ENCODE peak calls at places on chromosome 1, in eight cellular contexts. Y is HAP-1, C is GM19239, T is anterior cingulate cortex, W is HTR-8/SVneo, D is NCI-H226, O is T follicular helper cell, P is NCI-H146. L is an unnamed sample.

GRCh38 chr1:202084791-202085681 is 37.7 kb upstream of the GPR37L1 start:
- DNase-seq in P (peak; percentile 95), D (no peak), Y (peak; percentile 63), T (peak; percentile 32), C (no peak), W (no peak), O (no peak), L (no peak)

GRCh38 chr1:32870615-32871363 is at the start of gene FNDC5:
- DNase-seq in Y (peak; percentile 29), D (no peak), C (no peak), T (no peak), P (peak; percentile 31), W (no peak), O (no peak), L (no peak)

GRCh38 chr1:112744019-112744578 is 29.0 kb upstream of the PPM1J start:
- DNase-seq in C (no peak), T (no peak), O (no peak), D (no peak), P (no peak), W (no peak), Y (no peak), L (no peak)

GRCh38 chr1:21914880-21915640 is 22.1 kb downstream of the HSPG2 start:
- DNase-seq in O (no peak), Y (no peak), D (no peak), T (no peak), P (no peak), C (no peak), W (no peak), L (no peak)

GRCh38 chr1:162285149-162285561 is 91.5 kb downstream of the SPATA46 start:
- DNase-seq in P (peak; percentile 61), D (no peak), O (no peak), Y (no peak), T (no peak), W (no peak), C (no peak), L (no peak)

GRCh38 chr1:169238506-169238905 is 129.1 kb downstream of the NME7 start:
- DNase-seq in O (no peak), D (no peak), C (no peak), T (no peak), P (no peak), W (no peak), Y (no peak), L (no peak)

GRCh38 chr1:11157394-11157793 is 31.8 kb upstream of the ANGPTL7 start:
- DNase-seq in O (no peak), D (no peak), P (no peak), Y (no peak), W (no peak), C (no peak), T (no peak), L (no peak)

GRCh38 chr1:15155760-15156743 is 2.5 kb downstream of the TMEM51 start:
- DNase-seq in D (no peak), T (no peak), O (no peak), P (no peak), W (no peak), C (no peak), Y (no peak), L (no peak)

GRCh38 chr1:109252167-109252892 is 3.0 kb downstream of the CELSR2 start:
- DNase-seq in T (no peak), Y (no peak), W (no peak), C (no peak), O (no peak), D (no peak), P (no peak), L (no peak)

GRCh38 chr1:93625582-93626327 is 55.9 kb downstream of the BCAR3 start:
- DNase-seq in W (peak; percentile 48), Y (no peak), C (no peak), P (no peak), O (no peak), D (peak; percentile 88), T (no peak), L (no peak)

GRCh38 chr1:228208831-228209524 is 1.1 kb downstream of the OBSCN start:
- DNase-seq in O (no peak), D (no peak), T (no peak), Y (no peak), P (no peak), W (no peak), C (no peak), L (no peak)

GRCh38 chr1:6157528-6158174 is 22.5 kb downstream of the CHD5 start:
- DNase-seq in O (no peak), T (no peak), P (peak; percentile 85), W (peak; percentile 84), C (no peak), Y (no peak), D (peak; percentile 87), L (peak; percentile 8)

GRCh38 chr1:187413770-187414169 is 585.0 kb downstream of the PLA2G4A start:
- DNase-seq in O (no peak), C (no peak), P (peak; percentile 9), D (no peak), T (no peak), Y (peak; percentile 25), W (no peak), L (no peak)

GRCh38 chr1:63024132-63024531 is 240.2 kb downstream of the ATG4C start:
- DNase-seq in T (no peak), W (no peak), D (no peak), Y (no peak), O (no peak), P (no peak), C (no peak), L (no peak)

GRCh38 chr1:108569097-108569728 is 9.3 kb downstream of the EEIG2 start:
- DNase-seq in O (no peak), T (no peak), Y (no peak), D (no peak), C (no peak), P (no peak), W (no peak), L (no peak)

GRCh38 chr1:91611498-91611917 is 110.9 kb downstream of the CDC7 start:
- DNase-seq in O (no peak), P (no peak), T (no peak), D (peak; percentile 71), Y (no peak), C (no peak), W (no peak), L (no peak)

GRCh38 chr1:165645654-165646366 is 14.8 kb downstream of the MGST3 start:
- DNase-seq in Y (no peak), D (no peak), T (no peak), C (no peak), W (no peak), O (no peak), P (no peak), L (no peak)

GRCh38 chr1:19799233-19799876 is 361 bp downstream of the TMCO4 start:
- DNase-seq in T (no peak), D (peak; percentile 39), Y (peak; percentile 13), P (peak; percentile 48), W (peak; percentile 51), C (peak; percentile 70), O (peak; percentile 11), L (peak; percentile 39)